ENCODE peak calls at places on chromosomes 6 and 20, in four cellular contexts. N is WTC11, F is K562, U is GM12878. Q is an unnamed sample.
A peak's percentile ranks its signal among the peaks of the same experiment; 100 is the strongest.

GRCh38 chr6:87754828-87755227 is 52.8 kb upstream of the AKIRIN2 start:
- DNase-seq in N (no peak), F (no peak), U (no peak), Q (no peak)

GRCh38 chr6:168700880-168701279 is 259.9 kb downstream of the SMOC2 start:
- DNase-seq in N (no peak), F (no peak), U (no peak), Q (no peak)

GRCh38 chr20:57265649-57266250 is 691 bp downstream of the BMP7 start:
- DNase-seq in N (peak; percentile 46), F (no peak), U (no peak), Q (peak; percentile 79)

GRCh38 chr6:156182356-156182755 is 594.8 kb upstream of the ARID1B start:
- DNase-seq in N (no peak), F (no peak), U (no peak), Q (no peak)

GRCh38 chr6:89242574-89243330 is 25.6 kb upstream of the GABRR1 start:
- DNase-seq in N (no peak), F (no peak), U (no peak), Q (peak; percentile 61)

GRCh38 chr6:155993248-155993647 is 537.6 kb upstream of the NOX3 start:
- DNase-seq in N (no peak), F (no peak), U (no peak), Q (no peak)

GRCh38 chr6:115728171-115728570 is 332.5 kb downstream of the FRK start:
- DNase-seq in N (no peak), F (no peak), U (no peak), Q (no peak)

GRCh38 chr20:44083220-44083933 is 103.6 kb downstream of the JPH2 start:
- DNase-seq in N (no peak), F (no peak), U (no peak), Q (peak; percentile 50)

GRCh38 chr6:47202638-47203037 is 107.1 kb downstream of the TNFRSF21 start:
- DNase-seq in N (no peak), F (no peak), U (no peak), Q (no peak)

GRCh38 chr6:47200536-47201334 is 109.0 kb downstream of the TNFRSF21 start:
- DNase-seq in N (no peak), F (no peak), U (no peak), Q (no peak)

GRCh38 chr6:47196113-47196512 is 113.6 kb downstream of the TNFRSF21 start:
- DNase-seq in N (no peak), F (no peak), U (no peak), Q (no peak)

GRCh38 chr6:47195251-47195650 is 114.5 kb downstream of the TNFRSF21 start:
- DNase-seq in N (no peak), F (no peak), U (no peak), Q (peak; percentile 33)

GRCh38 chr6:47197672-47198640 is 111.7 kb downstream of the TNFRSF21 start:
- DNase-seq in N (no peak), F (no peak), U (no peak), Q (no peak)
- TF ChIP-seq USF1 in N (no peak), F (no peak), U (no peak), Q (no peak)

GRCh38 chr20:8490076-8490830 is 358.2 kb downstream of the PLCB1 start:
- DNase-seq in N (no peak), F (no peak), U (no peak), Q (no peak)

GRCh38 chr20:8487715-8488114 is 355.6 kb downstream of the PLCB1 start:
- DNase-seq in N (no peak), F (no peak), U (no peak), Q (no peak)

GRCh38 chr20:8489094-8489883 is 357.2 kb downstream of the PLCB1 start:
- DNase-seq in N (no peak), F (no peak), U (no peak), Q (no peak)

GRCh38 chr20:8492182-8492581 is 360.1 kb downstream of the PLCB1 start:
- DNase-seq in N (no peak), F (no peak), U (no peak), Q (no peak)
- TF ChIP-seq USF1 in N (no peak), F (no peak), U (no peak), Q (no peak)

GRCh38 chr6:143141442-143141841 is 80.8 kb downstream of the AIG1 start:
- DNase-seq in N (no peak), F (no peak), U (no peak), Q (no peak)
- TF ChIP-seq USF1 in N (no peak), F (no peak), U (no peak), Q (no peak)

GRCh38 chr6:105594821-105595220 is 191.9 kb upstream of the PREP start:
- DNase-seq in N (no peak), F (no peak), U (no peak), Q (no peak)

GRCh38 chr6:105598264-105598663 is 195.4 kb upstream of the PREP start:
- DNase-seq in N (no peak), F (no peak), U (no peak), Q (no peak)

GRCh38 chr6:105594272-105594671 is 191.4 kb upstream of the PREP start:
- DNase-seq in N (no peak), F (no peak), U (no peak), Q (no peak)

GRCh38 chr6:105595829-105596228 is 192.9 kb upstream of the PREP start:
- DNase-seq in N (no peak), F (no peak), U (no peak), Q (no peak)

DNA sequence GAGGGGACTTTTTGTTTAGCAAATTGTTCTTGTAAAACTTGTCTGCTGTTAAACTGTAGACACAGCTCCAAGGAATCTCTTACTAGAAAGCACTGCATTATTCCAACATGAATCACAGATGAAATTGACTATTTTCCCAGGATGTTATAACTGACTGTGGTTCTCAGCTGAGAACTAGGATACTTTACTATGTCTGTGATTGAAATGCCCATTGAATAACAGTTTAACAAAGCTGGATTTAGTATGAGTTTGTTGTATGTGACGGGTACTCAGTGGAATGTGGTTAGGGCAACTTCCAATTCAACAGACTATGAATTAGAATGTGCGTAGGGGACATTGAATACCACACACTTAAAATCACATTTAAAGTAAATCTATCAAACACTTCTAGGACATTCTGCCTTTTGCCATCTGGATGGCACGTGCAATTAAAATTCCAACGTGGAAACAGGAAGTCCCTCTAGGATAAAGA is 193.4 kb upstream of the PREP start:
- DNase-seq in N (no peak), F (no peak), U (no peak), Q (no peak)
- TF ChIP-seq USF1 in N (no peak), F (no peak), U (no peak), Q (no peak)

GRCh38 chr6:169723991-169724553 is at the start of gene PHF10:
- DNase-seq in N (peak; percentile 60), F (peak; percentile 88), U (no peak), Q (peak; percentile 84)
- TF ChIP-seq USF1 in N (no peak), F (no peak), U (no peak), Q (no peak)

GRCh38 chr20:46240065-46240464 is 68.2 kb downstream of the CDH22 start:
- DNase-seq in N (no peak), F (no peak), U (no peak), Q (no peak)

GRCh38 chr20:46235086-46235485 is 73.2 kb downstream of the CDH22 start:
- DNase-seq in N (no peak), F (no peak), U (no peak), Q (no peak)

GRCh38 chr20:46237736-46238135 is 70.6 kb downstream of the CDH22 start:
- DNase-seq in N (no peak), F (no peak), U (no peak), Q (no peak)

GRCh38 chr20:46240881-46241280 is 67.4 kb downstream of the CDH22 start:
- DNase-seq in N (no peak), F (no peak), U (no peak), Q (no peak)

GRCh38 chr20:46237221-46237620 is 71.1 kb downstream of the CDH22 start:
- DNase-seq in N (peak; percentile 36), F (no peak), U (no peak), Q (no peak)
- TF ChIP-seq USF1 in N (no peak), F (no peak), U (no peak), Q (no peak)

GRCh38 chr6:148128014-148128730 is 214.5 kb upstream of the SASH1 start:
- DNase-seq in N (no peak), F (no peak), U (no peak), Q (no peak)
- TF ChIP-seq USF1 in N (no peak), F (no peak), U (no peak), Q (no peak)

GRCh38 chr6:75430631-75431345 is 62.8 kb downstream of the FILIP1 start:
- DNase-seq in N (no peak), F (no peak), U (no peak), Q (no peak)

GRCh38 chr6:75428204-75428603 is 65.4 kb downstream of the FILIP1 start:
- DNase-seq in N (no peak), F (no peak), U (no peak), Q (no peak)

GRCh38 chr6:75427342-75427741 is 66.3 kb downstream of the FILIP1 start:
- DNase-seq in N (no peak), F (no peak), U (no peak), Q (no peak)

GRCh38 chr6:75429304-75429703 is 64.3 kb downstream of the FILIP1 start:
- DNase-seq in N (no peak), F (no peak), U (no peak), Q (no peak)

GRCh38 chr6:75431379-75431778 is 62.2 kb downstream of the FILIP1 start:
- DNase-seq in N (no peak), F (no peak), U (no peak), Q (no peak)
- TF ChIP-seq USF1 in N (no peak), F (no peak), U (no peak), Q (no peak)

GRCh38 chr20:48807051-48807450 is 20.7 kb downstream of the PREX1 start:
- DNase-seq in N (no peak), F (no peak), U (no peak), Q (no peak)

GRCh38 chr20:48808382-48809034 is 19.3 kb downstream of the PREX1 start:
- DNase-seq in N (no peak), F (no peak), U (no peak), Q (no peak)

GRCh38 chr20:48809672-48810071 is 18.1 kb downstream of the PREX1 start:
- DNase-seq in N (no peak), F (no peak), U (no peak), Q (no peak)

GRCh38 chr20:48805286-48805685 is 22.5 kb downstream of the PREX1 start:
- DNase-seq in N (no peak), F (no peak), U (no peak), Q (no peak)

GRCh38 chr20:48807586-48808381 is 20.0 kb downstream of the PREX1 start:
- DNase-seq in N (no peak), F (no peak), U (no peak), Q (no peak)
- TF ChIP-seq USF1 in N (no peak), F (no peak), U (no peak), Q (no peak)

DNA sequence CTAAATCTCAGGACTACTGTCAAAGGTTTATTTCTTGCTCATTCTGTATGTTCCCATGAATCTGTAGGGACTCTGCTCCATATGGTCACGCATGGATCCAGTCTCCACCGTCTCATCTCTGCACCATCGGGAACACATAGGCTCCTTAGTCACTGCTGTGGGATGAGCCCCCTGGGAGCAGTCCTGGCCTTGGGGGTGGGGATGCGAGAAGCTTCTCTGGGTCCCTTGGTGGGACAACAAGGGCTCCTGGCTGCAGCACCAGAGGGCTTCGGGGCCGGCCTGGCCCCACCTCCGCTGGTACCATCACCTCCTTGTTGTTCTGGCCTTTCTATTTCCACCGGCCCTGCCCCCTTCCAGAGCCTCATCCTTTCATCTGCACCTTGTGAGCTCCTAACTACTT is 148.4 kb downstream of the CDH4 start:
- DNase-seq in N (no peak), F (no peak), U (no peak), Q (no peak)
- TF ChIP-seq USF1 in N (no peak), F (no peak), U (no peak), Q (no peak)